ENCODE peak calls at places on chromosomes 5 and 9, in eight cellular contexts. T is AG08396; Q is LHCN-M2; R is CD4-positive, CD25-positive, alpha-beta regulatory T cell; O is nucleus accumbens; A is NCI-H2029; C is fibroblast of gingiva; P is cardiac muscle cell. B is an unnamed sample.

GRCh38 chr9:90020277-90020871 is 415.6 kb downstream of the GADD45G start:
- DNase-seq in P (no peak), Q (peak; percentile 80), R (no peak), A (no peak), T (no peak), C (no peak), O (no peak), B (no peak)

GRCh38 chr9:123591283-123591682 is 235.3 kb downstream of the CRB2 start:
- DNase-seq in Q (no peak), P (no peak), T (no peak), A (no peak), O (no peak), C (no peak), R (no peak), B (no peak)

GRCh38 chr9:23858234-23858633 is 32.2 kb upstream of the ELAVL2 start:
- DNase-seq in R (no peak), C (no peak), T (no peak), A (no peak), O (no peak), Q (no peak), P (no peak), B (no peak)

GRCh38 chr5:154740483-154740882 is 14.7 kb upstream of the LARP1 start:
- DNase-seq in A (no peak), O (no peak), P (no peak), Q (no peak), R (no peak), C (peak; percentile 81), T (peak; percentile 78), B (no peak)

GRCh38 chr9:69379250-69379982 is 54.4 kb downstream of the ENTREP1 start:
- DNase-seq in A (no peak), T (no peak), Q (peak; percentile 80), P (no peak), R (no peak), O (no peak), C (peak; percentile 11), B (no peak)

GRCh38 chr5:142522983-142523382 is 162.9 kb downstream of the FGF1 start:
- DNase-seq in T (no peak), C (no peak), P (no peak), O (no peak), Q (no peak), A (no peak), R (no peak), B (no peak)

GRCh38 chr9:106797299-106797698 is 65.7 kb upstream of the ZNF462 start:
- DNase-seq in O (no peak), T (no peak), A (no peak), P (no peak), Q (no peak), C (no peak), R (no peak), B (no peak)

GRCh38 chr5:969421-969839 is 39.2 kb upstream of the NKD2 start:
- DNase-seq in C (peak; percentile 52), T (no peak), O (no peak), P (no peak), A (no peak), Q (no peak), R (no peak), B (no peak)

GRCh38 chr5:56429110-56429561 is 196.0 kb upstream of the ANKRD55 start:
- DNase-seq in P (no peak), O (no peak), T (no peak), A (no peak), Q (peak; percentile 7), R (no peak), C (no peak), B (no peak)

GRCh38 chr5:54946306-54946705 is 39.1 kb downstream of the ESM1 start:
- DNase-seq in T (no peak), R (no peak), O (no peak), A (peak; percentile 51), Q (no peak), C (peak; percentile 62), P (no peak), B (no peak)

GRCh38 chr5:80805038-80805437 is 150.3 kb upstream of the DHFR start:
- DNase-seq in C (no peak), A (no peak), Q (no peak), O (no peak), P (no peak), R (no peak), T (no peak), B (no peak)

GRCh38 chr5:139636207-139636792 is 11.8 kb upstream of the CXXC5 start:
- DNase-seq in C (no peak), A (peak; percentile 78), P (no peak), Q (no peak), T (no peak), R (peak; percentile 93), O (no peak), B (peak; percentile 79)